ENCODE peak calls at places on chromosomes 11 and 22, in seven cellular contexts. One of them, this sample, is unnamed.

GRCh38 chr11:65478411-65479183 is 20.2 kb upstream of the MALAT1 start:
- DNase-seq in cardiac muscle cell: peak; percentile 80
- DNase-seq in AG10803: peak; percentile 67
- DNase-seq in activated naive CD4-positive, alpha-beta T cell: no peak
- DNase-seq in RKO: no peak
- DNase-seq in EH: peak; percentile 39
- DNase-seq in LHCN-M2: peak; percentile 66
- DNase-seq in this sample: peak; percentile 59

GRCh38 chr11:119101367-119101758 is 290 bp downstream of the DPAGT1 start:
- DNase-seq in cardiac muscle cell: no peak
- DNase-seq in AG10803: no peak
- DNase-seq in activated naive CD4-positive, alpha-beta T cell: no peak
- DNase-seq in RKO: peak; percentile 71
- DNase-seq in EH: no peak
- DNase-seq in LHCN-M2: peak; percentile 46
- DNase-seq in this sample: no peak

GRCh38 chr22:42769574-42770447 is 49.1 kb upstream of the A4GALT start:
- DNase-seq in cardiac muscle cell: peak; percentile 93
- DNase-seq in AG10803: peak; percentile 79
- DNase-seq in activated naive CD4-positive, alpha-beta T cell: no peak
- DNase-seq in RKO: no peak
- DNase-seq in EH: peak; percentile 86
- DNase-seq in LHCN-M2: peak; percentile 94
- DNase-seq in this sample: no peak

GRCh38 chr11:86486261-86487030 is 111.8 kb downstream of the CCDC81 start:
- DNase-seq in cardiac muscle cell: no peak
- DNase-seq in AG10803: peak; percentile 78
- DNase-seq in activated naive CD4-positive, alpha-beta T cell: no peak
- DNase-seq in RKO: no peak
- DNase-seq in EH: no peak
- DNase-seq in LHCN-M2: no peak
- DNase-seq in this sample: no peak

GRCh38 chr11:10455637-10456487 is 798 bp downstream of the AMPD3 start:
- DNase-seq in cardiac muscle cell: peak; percentile 67
- DNase-seq in AG10803: peak; percentile 58
- DNase-seq in activated naive CD4-positive, alpha-beta T cell: peak; percentile 23
- DNase-seq in RKO: peak; percentile 91
- DNase-seq in EH: peak; percentile 82
- DNase-seq in LHCN-M2: peak; percentile 69
- DNase-seq in this sample: no peak

GRCh38 chr22:40213478-40213877 is 35.8 kb downstream of the TNRC6B start:
- DNase-seq in cardiac muscle cell: no peak
- DNase-seq in AG10803: no peak
- DNase-seq in activated naive CD4-positive, alpha-beta T cell: no peak
- DNase-seq in RKO: no peak
- DNase-seq in EH: no peak
- DNase-seq in LHCN-M2: no peak
- DNase-seq in this sample: no peak

GRCh38 chr11:131811380-131811779 is 441.0 kb downstream of the NTM start:
- DNase-seq in cardiac muscle cell: no peak
- DNase-seq in AG10803: no peak
- DNase-seq in activated naive CD4-positive, alpha-beta T cell: no peak
- DNase-seq in RKO: peak; percentile 5
- DNase-seq in EH: no peak
- DNase-seq in LHCN-M2: peak; percentile 19
- DNase-seq in this sample: no peak

GRCh38 chr11:8642226-8642625 is 40.2 kb downstream of the TRIM66 start:
- DNase-seq in cardiac muscle cell: no peak
- DNase-seq in AG10803: no peak
- DNase-seq in activated naive CD4-positive, alpha-beta T cell: no peak
- DNase-seq in RKO: no peak
- DNase-seq in EH: no peak
- DNase-seq in LHCN-M2: no peak
- DNase-seq in this sample: no peak

This sample was measured in breast epithelium.